ENCODE peak calls at places on chromosomes 13 and 19, in six cellular contexts. N is neural progenitor cell, R is PC-3, J is SK-N-SH, C is GM23248, P is HCT116. X is an unnamed sample.

GRCh38 chr19:542173-542866 is 1.5 kb upstream of the GZMM start:
- DNase-seq in N (no peak), R (no peak), J (no peak), C (no peak), P (no peak), X (no peak)

GRCh38 chr19:6678690-6679109 is 8.7 kb upstream of the TNFSF14 start:
- DNase-seq in N (no peak), R (peak; percentile 79), J (no peak), C (peak; percentile 78), P (no peak), X (no peak)

GRCh38 chr19:7789447-7789846 is 26.4 kb downstream of the CLEC4M start:
- DNase-seq in N (peak; percentile 39), R (no peak), J (peak; percentile 17), C (no peak), P (no peak), X (no peak)

GRCh38 chr13:112814905-112815585 is 125.2 kb downstream of the ATP11A start:
- DNase-seq in N (no peak), R (peak; percentile 34), J (no peak), C (peak; percentile 85), P (no peak), X (no peak)

GRCh38 chr13:32581177-32581786 is 5.0 kb upstream of the PDS5B start:
- DNase-seq in N (peak; percentile 8), R (peak; percentile 44), J (no peak), C (peak; percentile 67), P (peak; percentile 10), X (peak; percentile 26)

GRCh38 chr19:42121036-42121621 is 11.1 kb downstream of the POU2F2 start:
- DNase-seq in N (no peak), R (no peak), J (no peak), C (no peak), P (no peak), X (no peak)

GRCh38 chr19:1130801-1131717 is 27.3 kb downstream of the GPX4 start:
- DNase-seq in N (no peak), R (no peak), J (no peak), C (peak; percentile 55), P (no peak), X (peak; percentile 78)

GRCh38 chr19:46659151-46660007 is 1.6 kb downstream of the DACT3 start:
- DNase-seq in N (peak; percentile 77), R (no peak), J (peak; percentile 71), C (peak; percentile 53), P (no peak), X (no peak)

GRCh38 chr13:77176350-77176749 is 149.4 kb upstream of the FBXL3 start:
- DNase-seq in N (no peak), R (peak; percentile 27), J (no peak), C (peak; percentile 29), P (no peak), X (no peak)

GRCh38 chr19:55672418-55672817 is 2.6 kb upstream of the EPN1 start:
- DNase-seq in N (no peak), R (no peak), J (no peak), C (peak; percentile 32), P (no peak), X (no peak)

GRCh38 chr13:102928971-102929370 is 83.1 kb downstream of the ERCC5 start:
- DNase-seq in N (no peak), R (no peak), J (no peak), C (no peak), P (no peak), X (no peak)

GRCh38 chr13:99386911-99387788 is 80.0 kb upstream of the GPR183 start:
- DNase-seq in N (peak; percentile 73), R (peak; percentile 55), J (peak; percentile 58), C (peak; percentile 36), P (peak; percentile 12), X (peak; percentile 57)

GRCh38 chr19:12202250-12202649 is 39.4 kb downstream of the ZNF136 start:
- DNase-seq in N (peak; percentile 48), R (no peak), J (no peak), C (peak; percentile 30), P (no peak), X (no peak)

GRCh38 chr19:370641-371330 is 26.2 kb upstream of the MIER2 start:
- DNase-seq in N (no peak), R (no peak), J (no peak), C (no peak), P (no peak), X (no peak)

GRCh38 chr13:18943721-18944391 is 237.8 kb downstream of the TUBA3C start:
- DNase-seq in N (no peak), R (no peak), J (no peak), C (no peak), P (no peak), X (no peak)

GRCh38 chr19:18675779-18676178 is 7.7 kb upstream of the CRTC1 start:
- DNase-seq in N (peak; percentile 64), R (peak; percentile 13), J (no peak), C (peak; percentile 43), P (peak; percentile 10), X (no peak)

GRCh38 chr19:21611659-21612402 is 106.4 kb downstream of the ZNF429 start:
- DNase-seq in N (no peak), R (no peak), J (no peak), C (no peak), P (no peak), X (no peak)

GRCh38 chr19:21110183-21110582 is 28.2 kb downstream of the ZNF714 start:
- DNase-seq in N (no peak), R (no peak), J (no peak), C (no peak), P (no peak), X (no peak)

GRCh38 chr19:49808762-49809154 is 4.3 kb downstream of the FUZ start:
- DNase-seq in N (peak; percentile 99), R (peak; percentile 79), J (peak; percentile 99), C (peak; percentile 95), P (no peak), X (peak; percentile 89)

GRCh38 chr19:44111910-44112463 is 1.2 kb upstream of the ZNF225 start:
- DNase-seq in N (peak; percentile 84), R (no peak), J (peak; percentile 24), C (peak; percentile 90), P (no peak), X (no peak)

GRCh38 chr13:41457589-41458186 is 338 bp downstream of the RGCC start:
- DNase-seq in N (no peak), R (no peak), J (peak; percentile 66), C (peak; percentile 27), P (no peak), X (peak; percentile 8)

GRCh38 chr13:71274923-71275593 is 591.9 kb downstream of the DACH1 start:
- DNase-seq in N (no peak), R (no peak), J (no peak), C (no peak), P (no peak), X (peak; percentile 36)

GRCh38 chr13:110771194-110771593 is 57.7 kb downstream of the ING1 start:
- DNase-seq in N (no peak), R (no peak), J (no peak), C (no peak), P (no peak), X (no peak)

GRCh38 chr13:95588721-95589120 is 36.2 kb downstream of the CLDN10 start:
- DNase-seq in N (no peak), R (peak; percentile 43), J (no peak), C (peak; percentile 50), P (no peak), X (no peak)

GRCh38 chr13:40494932-40495619 is 171.4 kb downstream of the FOXO1 start:
- DNase-seq in N (no peak), R (peak; percentile 32), J (no peak), C (no peak), P (no peak), X (no peak)

DNA sequence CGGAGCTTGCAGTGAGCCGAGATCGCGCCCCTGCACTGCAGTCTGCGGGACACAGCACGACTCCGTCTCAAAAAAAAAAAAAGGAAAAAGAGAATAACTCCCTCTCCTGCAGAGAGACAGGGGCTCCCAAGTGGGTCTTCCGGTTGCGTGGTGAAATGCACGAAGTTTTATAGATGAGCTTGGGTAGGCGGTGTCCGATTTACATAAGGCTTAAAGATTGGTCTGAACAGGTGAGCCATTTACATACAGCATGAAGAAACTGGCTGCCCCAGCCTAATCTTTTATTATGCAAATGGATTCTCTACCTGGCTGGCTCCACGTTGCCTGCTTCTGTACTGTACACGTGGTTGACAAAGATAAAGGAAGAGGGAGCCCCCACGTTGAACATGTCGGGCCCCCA is 19.5 kb downstream of the ADGRE2 start:
- DNase-seq in N (peak; percentile 16), R (peak; percentile 20), J (no peak), C (no peak), P (no peak), X (no peak)
- TF ChIP-seq EZH2phosphoT487 in N (no peak), R (no peak), J (no peak), C (no peak), P (no peak), X (no peak)

GRCh38 chr19:31340059-31341025 is 8.9 kb downstream of the TSHZ3 start:
- DNase-seq in N (no peak), R (no peak), J (peak; percentile 74), C (peak; percentile 68), P (no peak), X (no peak)
- H3K4me3 ChIP-seq in N (no peak overlapping the region), R (no peak overlapping the region), J (peak overlapping the region; percentile 22), C (peak overlapping the region; percentile 31), P (no peak overlapping the region), X (no peak overlapping the region)

DNA sequence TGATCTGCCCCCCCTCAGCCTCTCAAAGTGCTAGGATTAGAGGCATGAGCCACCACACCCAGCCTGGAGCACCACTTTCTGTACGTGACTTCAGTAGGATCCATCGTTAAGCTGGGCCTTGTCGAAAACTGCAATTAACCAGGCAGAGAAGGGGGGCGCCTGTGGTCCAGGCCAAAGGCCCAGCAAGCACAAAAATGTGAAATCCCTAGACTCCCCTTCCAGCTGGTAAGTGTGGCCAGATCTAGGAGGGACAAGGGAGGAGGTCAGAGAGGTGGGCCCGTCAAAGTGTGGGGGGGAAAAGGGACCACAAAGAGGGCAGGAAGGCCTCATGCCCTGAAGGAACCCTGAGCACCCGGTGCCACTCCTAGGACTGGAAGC is 13.8 kb downstream of the DDX39A start:
- DNase-seq in N (peak; percentile 73), R (no peak), J (no peak), C (no peak), P (no peak), X (no peak)
- H3K9ac ChIP-seq in N (no peak overlapping the region), R (no peak overlapping the region), J (no peak overlapping the region), C (no peak overlapping the region), P (no peak overlapping the region), X (no peak overlapping the region)

DNA sequence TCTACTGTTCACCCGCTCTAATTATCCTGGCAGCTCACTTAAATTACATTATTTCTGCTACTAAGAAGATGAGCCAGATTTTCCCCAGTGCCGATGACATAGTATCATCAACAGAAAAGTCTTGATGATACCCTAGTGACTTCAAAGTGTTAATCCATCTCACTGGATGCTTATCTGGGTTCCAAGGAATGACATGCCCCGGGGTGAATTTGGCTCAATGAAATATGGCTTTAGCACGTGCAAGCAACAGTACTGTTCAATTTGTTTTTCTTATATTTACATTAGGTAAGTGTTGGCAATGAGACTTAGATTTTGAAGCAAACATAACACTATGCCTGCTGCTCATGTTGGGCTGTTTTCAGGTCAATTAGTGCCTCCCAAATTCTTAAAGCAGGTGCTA is 548.2 kb upstream of the SLITRK1 start:
- DNase-seq in N (no peak), R (no peak), J (no peak), C (peak; percentile 27), P (no peak), X (no peak)
- TF ChIP-seq EZH2phosphoT487 in N (no peak), R (no peak), J (no peak), C (no peak), P (no peak), X (no peak)

DNA sequence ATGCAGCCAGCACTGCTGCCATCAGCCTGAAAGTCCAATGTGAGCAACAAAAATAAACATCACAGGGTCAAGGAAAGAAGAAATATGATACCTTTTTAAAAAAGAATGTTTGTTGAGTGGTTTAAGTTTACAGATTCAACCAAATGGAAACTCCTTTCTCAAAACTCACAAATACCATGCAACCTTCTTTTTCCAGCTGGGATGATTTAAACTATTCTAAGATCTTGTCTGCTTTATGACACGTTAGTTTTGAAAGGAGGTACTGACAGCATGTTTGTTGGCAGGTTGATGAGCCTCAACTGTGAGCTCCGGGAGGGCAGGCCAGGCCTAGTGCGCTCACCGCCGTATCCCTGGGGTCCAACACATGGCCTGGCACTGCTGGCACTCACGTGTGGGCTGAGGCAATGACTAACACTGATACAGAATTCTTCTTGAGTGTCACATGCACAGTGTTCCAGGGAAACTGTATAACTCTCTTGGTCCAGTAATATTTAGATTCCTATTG is 46.7 kb downstream of the LATS2 start:
- DNase-seq in N (no peak), R (peak; percentile 74), J (no peak), C (peak; percentile 92), P (no peak), X (no peak)
- H3K4me3 ChIP-seq in N (no peak overlapping the region), R (peak overlapping the region; percentile 43), J (peak overlapping the region; percentile 30), C (peak overlapping the region; percentile 9), P (no peak overlapping the region), X (no peak overlapping the region)

X was measured in MM.1S.